ENCODE peak calls at places on chromosomes 3 and 15, in eight cellular contexts. One of them, this sample, is unnamed.

GRCh38 chr3:6799264-6799915 is 61.5 kb upstream of the GRM7 start:
- DNase-seq in substantia nigra: peak
- DNase-seq in upper lobe of right lung: no peak
- DNase-seq in NCI-H2029: peak
- DNase-seq in MCF 10A: peak
- DNase-seq in PC-9: peak
- DNase-seq in OCI-LY7: peak
- DNase-seq in GM12865: peak
- DNase-seq in this sample: peak

GRCh38 chr3:110903771-110904532 is 167.7 kb upstream of the NECTIN3 start:
- DNase-seq in substantia nigra: no peak
- DNase-seq in upper lobe of right lung: no peak
- DNase-seq in NCI-H2029: no peak
- DNase-seq in MCF 10A: no peak
- DNase-seq in PC-9: no peak
- DNase-seq in OCI-LY7: no peak
- DNase-seq in GM12865: no peak
- DNase-seq in this sample: no peak

GRCh38 chr15:99703603-99704443 is 29.4 kb downstream of the LYSMD4 start:
- DNase-seq in substantia nigra: no peak
- DNase-seq in upper lobe of right lung: no peak
- DNase-seq in NCI-H2029: peak
- DNase-seq in MCF 10A: peak
- DNase-seq in PC-9: no peak
- DNase-seq in OCI-LY7: peak
- DNase-seq in GM12865: peak
- DNase-seq in this sample: peak

GRCh38 chr15:68729789-68730201 is 90.9 kb downstream of the ANP32A start:
- DNase-seq in substantia nigra: no peak
- DNase-seq in upper lobe of right lung: no peak
- DNase-seq in NCI-H2029: no peak
- DNase-seq in MCF 10A: no peak
- DNase-seq in PC-9: no peak
- DNase-seq in OCI-LY7: no peak
- DNase-seq in GM12865: no peak
- DNase-seq in this sample: no peak

GRCh38 chr3:43894176-43895049 is 203.7 kb downstream of the ABHD5 start:
- DNase-seq in substantia nigra: peak
- DNase-seq in upper lobe of right lung: peak
- DNase-seq in NCI-H2029: peak
- DNase-seq in MCF 10A: no peak
- DNase-seq in PC-9: peak
- DNase-seq in OCI-LY7: peak
- DNase-seq in GM12865: peak
- DNase-seq in this sample: peak

GRCh38 chr3:25084016-25084415 is 344.0 kb upstream of the RARB start:
- DNase-seq in substantia nigra: no peak
- DNase-seq in upper lobe of right lung: no peak
- DNase-seq in NCI-H2029: no peak
- DNase-seq in MCF 10A: no peak
- DNase-seq in PC-9: no peak
- DNase-seq in OCI-LY7: no peak
- DNase-seq in GM12865: no peak
- DNase-seq in this sample: no peak

GRCh38 chr3:36397856-36398255 is 17.6 kb downstream of the STAC start:
- DNase-seq in substantia nigra: no peak
- DNase-seq in upper lobe of right lung: no peak
- DNase-seq in NCI-H2029: no peak
- DNase-seq in MCF 10A: no peak
- DNase-seq in PC-9: no peak
- DNase-seq in OCI-LY7: no peak
- DNase-seq in GM12865: no peak
- DNase-seq in this sample: no peak

GRCh38 chr15:44033894-44034293 is 161.2 kb downstream of the FRMD5 start:
- DNase-seq in substantia nigra: peak
- DNase-seq in upper lobe of right lung: no peak
- DNase-seq in NCI-H2029: no peak
- DNase-seq in MCF 10A: peak
- DNase-seq in PC-9: peak
- DNase-seq in OCI-LY7: no peak
- DNase-seq in GM12865: no peak
- DNase-seq in this sample: peak

GRCh38 chr15:66923438-66923881 is 141.9 kb upstream of the SMAD3 start:
- DNase-seq in substantia nigra: no peak
- DNase-seq in upper lobe of right lung: no peak
- DNase-seq in NCI-H2029: no peak
- DNase-seq in MCF 10A: peak
- DNase-seq in PC-9: no peak
- DNase-seq in OCI-LY7: peak
- DNase-seq in GM12865: peak
- DNase-seq in this sample: peak